ENCODE peak calls at places on chromosome 12, in ten cellular contexts. V, X, M, G, I, S, O, Q, F and L are unnamed samples.

GRCh38 chr12:28242888-28243633 is 52.8 kb downstream of the CCDC91 start:
- DNase-seq in M (no peak), Q (no peak), X (no peak), F (no peak), V (no peak), I (no peak), G (no peak), S (no peak), O (no peak), L (no peak)

GRCh38 chr12:3492868-3493224 is 1.8 kb downstream of the PRMT8 start:
- DNase-seq in O (no peak), S (no peak), M (no peak), Q (no peak), G (no peak), F (no peak), V (no peak), X (no peak), I (no peak), L (no peak)

GRCh38 chr12:25427328-25428249 is 125.5 kb downstream of the LMNTD1 start:
- DNase-seq in S (no peak), F (no peak), G (no peak), X (no peak), V (no peak), M (no peak), Q (no peak), O (no peak), I (no peak), L (no peak)

GRCh38 chr12:53166837-53167236 is 13.7 kb upstream of the ZNF740 start:
- DNase-seq in X (no peak), G (no peak), V (no peak), M (no peak), S (no peak), I (no peak), O (no peak), F (no peak), Q (no peak), L (no peak)

GRCh38 chr12:121057794-121058193 is 18.7 kb upstream of the OASL start:
- DNase-seq in M (no peak), F (no peak), S (no peak), Q (no peak), I (no peak), X (no peak), V (no peak), G (no peak), O (no peak), L (no peak)

GRCh38 chr12:113684908-113685512 is 213.3 kb upstream of the LHX5 start:
- DNase-seq in M (no peak), X (no peak), S (no peak), G (no peak), F (no peak), I (no peak), V (no peak), Q (no peak), O (no peak), L (no peak)

GRCh38 chr12:105235299-105235746 is 651 bp downstream of the APPL2 start:
- DNase-seq in F (no peak), S (no peak), X (no peak), G (no peak), O (no peak), I (no peak), Q (peak; percentile 12), V (no peak), M (peak; percentile 7), L (peak; percentile 14)

GRCh38 chr12:5441497-5442236 is 9.8 kb downstream of the NTF3 start:
- DNase-seq in O (no peak), S (no peak), G (no peak), I (no peak), Q (peak; percentile 60), F (no peak), V (no peak), M (no peak), X (no peak), L (no peak)

GRCh38 chr12:103441437-103442186 is 54.2 kb downstream of the C12orf42 start:
- DNase-seq in Q (no peak), S (no peak), O (no peak), M (peak; percentile 92), X (no peak), I (peak; percentile 53), G (no peak), F (no peak), V (no peak), L (peak; percentile 66)

GRCh38 chr12:27274706-27275105 is 30.6 kb downstream of the STK38L start:
- DNase-seq in O (no peak), X (no peak), Q (no peak), M (no peak), F (no peak), G (no peak), S (no peak), I (no peak), V (no peak), L (no peak)

GRCh38 chr12:6460751-6461371 is 9.0 kb downstream of the TAPBPL start:
- DNase-seq in F (no peak), S (no peak), Q (no peak), O (no peak), M (peak; percentile 28), I (no peak), G (no peak), X (peak; percentile 46), V (no peak), L (peak; percentile 85)

GRCh38 chr12:25959069-25959961 is 833 bp downstream of the RASSF8 start:
- DNase-seq in F (peak; percentile 46), I (no peak), G (peak; percentile 64), S (no peak), X (peak; percentile 58), V (no peak), M (no peak), O (no peak), Q (peak; percentile 65), L (no peak)

GRCh38 chr12:15603461-15604085 is 185.6 kb downstream of the EPS8 start:
- DNase-seq in M (no peak), F (no peak), O (no peak), S (no peak), G (no peak), X (no peak), V (no peak), I (no peak), Q (no peak), L (no peak)

GRCh38 chr12:3044141-3044630 is 33.0 kb upstream of the TSPAN9 start:
- DNase-seq in G (no peak), O (no peak), X (no peak), Q (no peak), F (no peak), S (peak; percentile 64), V (no peak), M (no peak), I (no peak), L (no peak)

GRCh38 chr12:15526033-15526432 is 203.7 kb downstream of the PTPRO start:
- DNase-seq in O (peak; percentile 16), M (peak; percentile 88), I (no peak), S (no peak), G (no peak), V (no peak), X (no peak), Q (no peak), F (peak; percentile 31), L (no peak)

GRCh38 chr12:3747543-3747942 is 5.4 kb downstream of the CRACR2A start:
- DNase-seq in M (no peak), S (no peak), X (no peak), V (peak; percentile 41), G (no peak), O (no peak), F (no peak), Q (no peak), I (peak; percentile 62), L (peak; percentile 35)

GRCh38 chr12:67042697-67043131 is 226.4 kb upstream of the CAND1 start:
- DNase-seq in F (peak; percentile 29), M (no peak), O (no peak), G (no peak), I (no peak), Q (peak; percentile 41), V (no peak), S (no peak), X (no peak), L (no peak)

GRCh38 chr12:132336451-132337413 is 7.3 kb upstream of the GALNT9 start:
- DNase-seq in I (no peak), S (no peak), F (no peak), V (no peak), X (no peak), Q (no peak), G (no peak), M (no peak), O (no peak), L (no peak)
- H3K9me3 ChIP-seq in I (no peaks in the 10 kb centered on the region), S (no peaks in the 10 kb centered on the region), F (no peaks in the 10 kb centered on the region), V (no peaks in the 10 kb centered on the region), X (no peaks in the 10 kb centered on the region), Q (no peaks in the 10 kb centered on the region), G (no peaks in the 10 kb centered on the region), M (no peaks in the 10 kb centered on the region), O (no peaks in the 10 kb centered on the region), L (no peaks in the 10 kb centered on the region)

GRCh38 chr12:75460194-75460593 is 20.4 kb upstream of the GLIPR1 start:
- DNase-seq in V (no peak), M (no peak), X (no peak), Q (no peak), G (no peak), I (no peak), F (no peak), O (no peak), S (no peak), L (no peak)
- H3K9me3 ChIP-seq in V (no peaks in the 10 kb centered on the region), M (peaks cover 4% of the 10 kb centered on the region), X (no peaks in the 10 kb centered on the region), Q (no peaks in the 10 kb centered on the region), G (no peaks in the 10 kb centered on the region), I (no peaks in the 10 kb centered on the region), F (peaks cover 4% of the 10 kb centered on the region), O (peaks cover 3% of the 10 kb centered on the region), S (no peaks in the 10 kb centered on the region), L (peaks cover 9% of the 10 kb centered on the region)

GRCh38 chr12:132941336-132941954 is 14.7 kb downstream of the ZNF605 start:
- DNase-seq in M (no peak), S (no peak), I (no peak), O (no peak), V (no peak), X (no peak), F (no peak), G (no peak), Q (no peak), L (no peak)
- H3K9me3 ChIP-seq in M (peaks cover 4% of the 10 kb centered on the region), S (peaks cover 7% of the 10 kb centered on the region), I (peaks cover 7% of the 10 kb centered on the region), O (peaks cover 15% of the 10 kb centered on the region), V (peaks cover 9% of the 10 kb centered on the region), X (peaks cover 33% of the 10 kb centered on the region), F (peaks cover 79% of the 10 kb centered on the region), G (no peaks in the 10 kb centered on the region), Q (peaks cover 4% of the 10 kb centered on the region), L (peaks cover 37% of the 10 kb centered on the region)

DNA sequence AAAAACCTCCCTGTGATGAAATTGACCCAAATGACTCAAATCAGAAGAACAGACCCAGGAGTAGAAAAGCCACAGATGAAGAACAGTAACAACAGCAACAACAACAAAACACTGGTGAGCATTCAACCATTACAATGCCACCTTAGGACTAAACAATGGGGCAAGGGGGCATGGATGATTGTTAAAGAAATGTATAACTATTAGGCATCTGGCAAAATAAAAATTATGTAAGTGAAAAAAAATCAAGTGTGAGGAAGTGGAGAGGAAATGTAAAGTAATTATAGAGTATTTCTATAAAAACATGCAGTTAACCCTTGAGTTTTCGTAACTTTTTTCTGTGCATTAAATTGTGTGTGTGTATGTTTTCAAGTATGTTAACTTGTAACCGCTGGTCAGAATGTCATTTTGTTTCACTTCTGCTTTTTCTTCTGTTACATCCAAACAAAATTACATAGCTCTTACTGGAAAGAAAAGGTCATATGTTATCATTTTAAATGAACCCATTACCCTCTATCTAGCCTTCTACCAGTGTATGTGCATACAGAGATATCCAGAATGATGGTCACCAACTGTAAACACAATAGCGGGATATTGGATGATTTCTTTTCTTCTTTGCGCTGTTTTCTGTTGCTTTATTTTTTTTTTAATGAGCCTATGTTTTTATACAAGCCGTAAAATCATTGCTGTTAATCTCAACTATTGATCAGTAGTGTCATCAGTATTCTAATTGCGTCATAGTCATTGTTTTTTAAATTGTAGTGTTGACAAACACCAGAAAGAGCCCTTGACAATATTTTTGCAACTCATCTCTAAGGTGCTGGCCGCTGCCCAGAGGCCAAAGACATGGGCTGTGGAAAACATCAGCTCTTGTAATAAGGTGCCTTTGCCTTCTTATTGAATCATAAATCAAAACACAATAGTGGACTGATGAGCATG is 170.6 kb downstream of the CRADD start:
- DNase-seq in V (no peak), X (no peak), G (no peak), O (no peak), M (peak; percentile 81), S (no peak), I (no peak), Q (no peak), F (no peak), L (peak; percentile 14)
- H3K9me3 ChIP-seq in V (no peaks in the 10 kb centered on the region), X (no peaks in the 10 kb centered on the region), G (no peaks in the 10 kb centered on the region), O (no peaks in the 10 kb centered on the region), M (no peaks in the 10 kb centered on the region), S (no peaks in the 10 kb centered on the region), I (no peaks in the 10 kb centered on the region), Q (no peaks in the 10 kb centered on the region), F (no peaks in the 10 kb centered on the region), L (no peaks in the 10 kb centered on the region)